ENCODE peak calls at places on chromosome 16, in nine cellular contexts. One of them, this sample, is unnamed.

GRCh38 chr16:28621756-28622155 is 11.9 kb upstream of the SULT1A1 start:
- DNase-seq in thoracic aorta: no peak
- DNase-seq in astrocyte of the cerebellum: no peak
- DNase-seq in A549: no peak
- DNase-seq in AG04450: no peak
- DNase-seq in ovary: no peak
- DNase-seq in astrocyte of the spinal cord: no peak
- DNase-seq in coronary artery: no peak
- DNase-seq in AG10803: no peak
- DNase-seq in this sample: no peak

GRCh38 chr16:17194190-17194780 is 276.5 kb downstream of the XYLT1 start:
- DNase-seq in thoracic aorta: no peak
- DNase-seq in AG10803: peak
- DNase-seq in ovary: peak
- DNase-seq in AG04450: no peak
- DNase-seq in coronary artery: no peak
- DNase-seq in astrocyte of the spinal cord: peak
- DNase-seq in A549: peak
- DNase-seq in astrocyte of the cerebellum: no peak
- DNase-seq in this sample: no peak

GRCh38 chr16:27439273-27440018 is 37.5 kb downstream of the IL21R start:
- DNase-seq in AG04450: no peak
- DNase-seq in AG10803: no peak
- DNase-seq in ovary: no peak
- DNase-seq in astrocyte of the cerebellum: no peak
- DNase-seq in thoracic aorta: no peak
- DNase-seq in coronary artery: peak
- DNase-seq in A549: no peak
- DNase-seq in astrocyte of the spinal cord: no peak
- DNase-seq in this sample: no peak

GRCh38 chr16:3060339-3061127 is 4.9 kb upstream of the IL32 start:
- DNase-seq in AG10803: no peak
- DNase-seq in A549: no peak
- DNase-seq in astrocyte of the spinal cord: no peak
- DNase-seq in coronary artery: no peak
- DNase-seq in astrocyte of the cerebellum: no peak
- DNase-seq in ovary: no peak
- DNase-seq in AG04450: no peak
- DNase-seq in thoracic aorta: no peak
- DNase-seq in this sample: no peak

GRCh38 chr16:84357191-84357651 is 11.1 kb upstream of the ATP2C2 start:
- DNase-seq in ovary: no peak
- DNase-seq in A549: no peak
- DNase-seq in AG04450: no peak
- DNase-seq in thoracic aorta: no peak
- DNase-seq in AG10803: peak
- DNase-seq in coronary artery: no peak
- DNase-seq in astrocyte of the spinal cord: peak
- DNase-seq in astrocyte of the cerebellum: peak
- DNase-seq in this sample: no peak

GRCh38 chr16:58384437-58385055 is 7.7 kb upstream of the GINS3 start:
- DNase-seq in A549: no peak
- DNase-seq in astrocyte of the cerebellum: no peak
- DNase-seq in AG10803: no peak
- DNase-seq in ovary: no peak
- DNase-seq in astrocyte of the spinal cord: no peak
- DNase-seq in AG04450: no peak
- DNase-seq in thoracic aorta: no peak
- DNase-seq in coronary artery: no peak
- DNase-seq in this sample: no peak

GRCh38 chr16:74902161-74902560 is 82.8 kb downstream of the WDR59 start:
- DNase-seq in AG10803: no peak
- DNase-seq in A549: no peak
- DNase-seq in astrocyte of the cerebellum: no peak
- DNase-seq in AG04450: no peak
- DNase-seq in thoracic aorta: no peak
- DNase-seq in ovary: no peak
- DNase-seq in astrocyte of the spinal cord: no peak
- DNase-seq in coronary artery: no peak
- DNase-seq in this sample: no peak

GRCh38 chr16:68732068-68732680 is 4.9 kb upstream of the CDH1 start:
- DNase-seq in thoracic aorta: no peak
- DNase-seq in astrocyte of the spinal cord: peak
- DNase-seq in ovary: peak
- DNase-seq in A549: peak
- DNase-seq in coronary artery: no peak
- DNase-seq in AG10803: no peak
- DNase-seq in astrocyte of the cerebellum: no peak
- DNase-seq in AG04450: no peak
- DNase-seq in this sample: no peak

GRCh38 chr16:73050115-73051099 is 2.5 kb upstream of the ZFHX3 start:
- DNase-seq in ovary: no peak
- DNase-seq in AG04450: no peak
- DNase-seq in astrocyte of the cerebellum: no peak
- DNase-seq in thoracic aorta: no peak
- DNase-seq in A549: no peak
- DNase-seq in AG10803: no peak
- DNase-seq in astrocyte of the spinal cord: no peak
- DNase-seq in coronary artery: no peak
- DNase-seq in this sample: no peak

GRCh38 chr16:12267491-12267890 is 291.0 kb downstream of the SNX29 start:
- DNase-seq in thoracic aorta: no peak
- DNase-seq in AG10803: no peak
- DNase-seq in AG04450: no peak
- DNase-seq in ovary: peak
- DNase-seq in astrocyte of the cerebellum: no peak
- DNase-seq in coronary artery: no peak
- DNase-seq in A549: no peak
- DNase-seq in astrocyte of the spinal cord: no peak
- DNase-seq in this sample: no peak

GRCh38 chr16:25106567-25107465 is 4.7 kb upstream of the LCMT1 start:
- DNase-seq in AG04450: peak
- DNase-seq in coronary artery: peak
- DNase-seq in AG10803: peak
- DNase-seq in astrocyte of the cerebellum: peak
- DNase-seq in ovary: peak
- DNase-seq in astrocyte of the spinal cord: peak
- DNase-seq in thoracic aorta: peak
- DNase-seq in A549: peak
- DNase-seq in this sample: no peak
- TF ChIP-seq CTCF in AG04450: no peak
- TF ChIP-seq CTCF in coronary artery: no peak
- TF ChIP-seq CTCF in AG10803: peak
- TF ChIP-seq CTCF in astrocyte of the cerebellum: peak
- TF ChIP-seq CTCF in ovary: no peak
- TF ChIP-seq CTCF in astrocyte of the spinal cord: peak
- TF ChIP-seq CTCF in thoracic aorta: no peak
- TF ChIP-seq CTCF in A549: no peak
- TF ChIP-seq CTCF in this sample: peak

GRCh38 chr16:23803591-23804123 is 32.1 kb upstream of the PRKCB start:
- DNase-seq in AG10803: peak
- DNase-seq in thoracic aorta: no peak
- DNase-seq in ovary: no peak
- DNase-seq in A549: peak
- DNase-seq in astrocyte of the spinal cord: no peak
- DNase-seq in astrocyte of the cerebellum: no peak
- DNase-seq in coronary artery: no peak
- DNase-seq in AG04450: no peak
- DNase-seq in this sample: no peak
- H3K4me3 ChIP-seq in AG10803: no peak
- H3K4me3 ChIP-seq in thoracic aorta: peak
- H3K4me3 ChIP-seq in ovary: no peak
- H3K4me3 ChIP-seq in A549: no peak
- H3K4me3 ChIP-seq in astrocyte of the spinal cord: no peak
- H3K4me3 ChIP-seq in astrocyte of the cerebellum: no peak
- H3K4me3 ChIP-seq in coronary artery: no peak
- H3K4me3 ChIP-seq in AG04450: no peak
- H3K4me3 ChIP-seq in this sample: no peak

DNA sequence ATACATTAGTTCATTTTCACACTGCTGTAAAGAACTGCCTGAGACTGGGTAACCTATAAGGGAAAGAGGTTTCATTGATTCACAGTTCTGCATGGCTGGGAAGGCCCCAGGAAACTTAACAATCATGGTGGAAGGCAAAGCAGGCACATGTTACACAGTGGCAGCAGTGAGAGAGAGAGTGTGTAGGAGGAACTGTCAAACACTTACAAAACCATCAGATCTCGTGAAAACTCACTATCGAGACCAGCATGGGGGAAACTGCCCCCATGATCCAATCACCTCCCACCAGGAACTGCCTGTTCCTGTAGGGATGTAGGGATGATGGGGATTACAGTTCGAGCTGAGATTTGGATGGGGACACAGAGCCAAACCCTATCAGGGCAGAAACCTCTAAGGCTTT is 17.2 kb downstream of the NUBP1 start:
- DNase-seq in astrocyte of the cerebellum: no peak
- DNase-seq in AG04450: no peak
- DNase-seq in coronary artery: no peak
- DNase-seq in astrocyte of the spinal cord: no peak
- DNase-seq in thoracic aorta: no peak
- DNase-seq in ovary: no peak
- DNase-seq in AG10803: no peak
- DNase-seq in A549: no peak
- DNase-seq in this sample: no peak
- TF ChIP-seq CTCF in astrocyte of the cerebellum: no peak
- TF ChIP-seq CTCF in AG04450: no peak
- TF ChIP-seq CTCF in coronary artery: no peak
- TF ChIP-seq CTCF in astrocyte of the spinal cord: no peak
- TF ChIP-seq CTCF in thoracic aorta: no peak
- TF ChIP-seq CTCF in ovary: no peak
- TF ChIP-seq CTCF in AG10803: no peak
- TF ChIP-seq CTCF in A549: no peak
- TF ChIP-seq CTCF in this sample: no peak

DNA sequence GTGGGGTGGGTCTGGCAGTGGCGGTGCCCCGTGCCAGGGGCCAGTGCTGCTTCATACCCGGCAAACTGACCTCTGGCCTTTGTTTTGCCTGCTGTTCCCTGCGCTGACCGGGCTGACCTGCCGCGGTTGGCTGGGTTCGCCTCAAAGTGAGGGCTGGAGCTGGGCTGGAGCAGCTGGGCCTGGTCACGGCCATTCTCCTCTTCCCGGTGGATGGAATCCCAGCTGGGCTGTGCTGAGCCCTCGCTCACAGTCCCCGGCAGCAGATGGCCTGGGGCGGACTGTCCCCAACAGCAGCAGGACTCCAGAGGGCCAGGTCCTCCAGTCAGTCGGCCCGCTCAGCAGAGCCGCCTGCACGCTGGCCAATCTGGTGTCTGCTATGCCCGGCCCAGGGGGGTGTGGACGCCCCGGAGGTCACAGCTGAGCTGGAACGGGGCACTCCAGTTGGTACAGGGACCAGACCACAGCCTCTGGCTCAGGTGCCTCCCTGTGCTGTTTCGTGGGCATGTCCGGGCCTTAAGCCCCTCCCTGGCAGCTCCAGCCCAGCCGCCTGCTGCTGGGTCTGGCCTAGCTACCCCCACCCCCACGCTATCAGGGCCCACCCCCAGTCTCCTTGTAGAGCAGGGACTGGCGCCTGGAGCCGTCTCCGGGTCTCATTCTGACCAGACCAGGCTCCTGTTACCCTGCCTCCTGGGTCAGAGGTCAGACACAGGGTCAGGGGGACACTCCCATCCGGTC is 1.3 kb upstream of the WFIKKN1 start:
- DNase-seq in thoracic aorta: no peak
- DNase-seq in ovary: peak
- DNase-seq in astrocyte of the cerebellum: no peak
- DNase-seq in A549: no peak
- DNase-seq in coronary artery: no peak
- DNase-seq in AG04450: no peak
- DNase-seq in AG10803: no peak
- DNase-seq in astrocyte of the spinal cord: no peak
- DNase-seq in this sample: no peak
- H3K4me3 ChIP-seq in thoracic aorta: no peak
- H3K4me3 ChIP-seq in ovary: no peak
- H3K4me3 ChIP-seq in astrocyte of the cerebellum: no peak
- H3K4me3 ChIP-seq in A549: no peak
- H3K4me3 ChIP-seq in coronary artery: no peak
- H3K4me3 ChIP-seq in AG04450: no peak
- H3K4me3 ChIP-seq in AG10803: no peak
- H3K4me3 ChIP-seq in astrocyte of the spinal cord: no peak
- H3K4me3 ChIP-seq in this sample: no peak